ENCODE peak calls at places on chromosomes 2 and 18, in eight cellular contexts. K is PC-9, L is GM23338, T is GM23248, Q is hepatocyte, I is Karpas-422, A is SK-N-SH, B is MM.1S. P is an unnamed sample. For H3K9me2, the result is how much of the 10 kb centered on the place peaks cover.

GRCh38 chr2:224987733-224988132 is 54.5 kb downstream of the DOCK10 start:
- DNase-seq in K (no peak), L (no peak), T (peak), Q (no peak), I (no peak), A (no peak), B (no peak), P (peak)

GRCh38 chr18:44866103-44866502 is 185.4 kb downstream of the SETBP1 start:
- DNase-seq in K (no peak), L (no peak), T (no peak), Q (no peak), I (no peak), A (no peak), B (no peak), P (no peak)

GRCh38 chr2:73174244-73174643 is 28.1 kb upstream of the NOTO start:
- DNase-seq in K (no peak), L (no peak), T (no peak), Q (no peak), I (no peak), A (no peak), B (no peak), P (no peak)

GRCh38 chr2:227884511-227884947 is 13.1 kb downstream of the DAW1 start:
- DNase-seq in K (peak), L (peak), T (peak), Q (peak), I (peak), A (peak), B (peak), P (peak)

GRCh38 chr2:98608118-98608961 is at the start of the genes COA5 and UNC50:
- DNase-seq in K (peak), L (peak), T (peak), Q (peak), I (peak), A (peak), B (peak), P (peak)

GRCh38 chr2:113251118-113251517 is 27.6 kb downstream of the PAX8 start:
- DNase-seq in K (no peak), L (no peak), T (no peak), Q (no peak), I (no peak), A (no peak), B (no peak), P (peak)

GRCh38 chr2:39571197-39571731 is 94.5 kb upstream of the TMEM178A start:
- DNase-seq in K (peak), L (no peak), T (peak), Q (peak), I (no peak), A (no peak), B (no peak), P (peak)

GRCh38 chr2:30427606-30428005 is 19.4 kb upstream of the LCLAT1 start:
- DNase-seq in K (no peak), L (no peak), T (no peak), Q (no peak), I (no peak), A (no peak), B (no peak), P (no peak)

GRCh38 chr2:25238920-25239319 is 70.5 kb upstream of the POMC start:
- DNase-seq in K (no peak), L (no peak), T (no peak), Q (no peak), I (no peak), A (no peak), B (no peak), P (no peak)

GRCh38 chr18:8976606-8977005 is 125.9 kb upstream of the NDUFV2 start:
- DNase-seq in K (no peak), L (no peak), T (no peak), Q (no peak), I (no peak), A (no peak), B (no peak), P (no peak)

GRCh38 chr18:8977166-8977565 is 125.3 kb upstream of the NDUFV2 start:
- DNase-seq in K (no peak), L (peak), T (no peak), Q (no peak), I (no peak), A (no peak), B (no peak), P (no peak)

GRCh38 chr18:8979258-8979988 is 123.1 kb upstream of the NDUFV2 start:
- DNase-seq in K (no peak), L (no peak), T (no peak), Q (no peak), I (no peak), A (no peak), B (no peak), P (no peak)

GRCh38 chr18:8977701-8978100 is 124.8 kb upstream of the NDUFV2 start:
- DNase-seq in K (no peak), L (no peak), T (no peak), Q (no peak), I (no peak), A (no peak), B (no peak), P (no peak)

GRCh38 chr18:8978394-8978793 is 124.1 kb upstream of the NDUFV2 start:
- DNase-seq in K (no peak), L (no peak), T (no peak), Q (no peak), I (no peak), A (no peak), B (peak), P (no peak)
- H3K9me2 ChIP-seq in K (under half), L (under half), T (under half), Q (under half), I (under half), A (under half), B (under half), P (under half)

GRCh38 chr2:3428577-3428976 is 49.1 kb downstream of the TRAPPC12 start:
- DNase-seq in K (no peak), L (no peak), T (no peak), Q (no peak), I (no peak), A (no peak), B (no peak), P (no peak)

GRCh38 chr2:3429068-3429610 is 49.6 kb downstream of the TRAPPC12 start:
- DNase-seq in K (no peak), L (no peak), T (no peak), Q (no peak), I (no peak), A (no peak), B (no peak), P (no peak)

GRCh38 chr2:3427272-3427671 is 47.8 kb downstream of the TRAPPC12 start:
- DNase-seq in K (no peak), L (no peak), T (no peak), Q (no peak), I (no peak), A (no peak), B (peak), P (no peak)

GRCh38 chr2:3424171-3424795 is 44.8 kb downstream of the TRAPPC12 start:
- DNase-seq in K (no peak), L (no peak), T (no peak), Q (no peak), I (no peak), A (no peak), B (no peak), P (no peak)

DNA sequence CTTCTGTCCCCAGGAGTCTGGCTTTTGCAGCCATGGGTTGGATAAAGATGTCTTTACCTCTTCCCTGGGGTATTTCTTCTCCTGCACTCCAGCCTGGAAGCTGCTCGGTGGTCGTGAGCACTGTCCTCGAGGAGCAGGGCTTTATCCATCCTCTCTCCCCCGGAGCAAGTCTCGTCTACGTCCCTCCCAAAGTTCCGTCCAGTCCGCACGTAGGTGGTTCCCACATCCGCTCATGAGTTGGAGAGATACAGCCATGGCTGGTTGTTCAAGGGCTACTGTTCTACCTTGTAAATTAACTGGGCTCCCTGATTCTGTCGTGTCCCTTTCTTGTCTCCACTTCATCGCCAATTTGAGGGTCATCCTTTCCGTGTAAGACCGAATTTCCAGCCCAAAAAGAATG is 47.1 kb downstream of the TRAPPC12 start:
- DNase-seq in K (no peak), L (no peak), T (no peak), Q (no peak), I (no peak), A (no peak), B (no peak), P (no peak)
- H3K9me2 ChIP-seq in K (under half), L (under half), T (under half), Q (under half), I (under half), A (under half), B (under half), P (under half)

DNA sequence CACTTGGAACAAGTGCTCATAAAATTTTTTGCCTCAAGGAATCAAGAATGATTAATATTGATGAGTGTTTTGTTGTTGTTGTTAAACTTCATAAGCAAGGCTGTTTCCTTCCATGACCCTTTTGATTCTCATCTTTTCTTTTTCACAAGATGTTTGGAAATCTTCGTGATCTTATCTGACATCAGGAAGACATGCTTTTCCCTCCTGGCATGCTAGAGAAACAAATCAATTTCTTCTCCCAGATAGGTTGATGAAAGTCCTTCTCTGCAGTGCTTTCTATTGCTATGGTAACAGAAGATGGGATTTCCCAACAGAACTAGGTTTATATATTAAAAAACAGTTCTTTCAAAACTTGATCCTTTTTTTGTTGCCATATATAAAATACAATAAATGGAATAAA is 85.2 kb downstream of the EML6 start:
- DNase-seq in K (no peak), L (no peak), T (peak), Q (no peak), I (no peak), A (no peak), B (no peak), P (no peak)
- H3K9me2 ChIP-seq in K (under half), L (under half), T (under half), Q (under half), I (under half), A (under half), B (under half), P (under half)

DNA sequence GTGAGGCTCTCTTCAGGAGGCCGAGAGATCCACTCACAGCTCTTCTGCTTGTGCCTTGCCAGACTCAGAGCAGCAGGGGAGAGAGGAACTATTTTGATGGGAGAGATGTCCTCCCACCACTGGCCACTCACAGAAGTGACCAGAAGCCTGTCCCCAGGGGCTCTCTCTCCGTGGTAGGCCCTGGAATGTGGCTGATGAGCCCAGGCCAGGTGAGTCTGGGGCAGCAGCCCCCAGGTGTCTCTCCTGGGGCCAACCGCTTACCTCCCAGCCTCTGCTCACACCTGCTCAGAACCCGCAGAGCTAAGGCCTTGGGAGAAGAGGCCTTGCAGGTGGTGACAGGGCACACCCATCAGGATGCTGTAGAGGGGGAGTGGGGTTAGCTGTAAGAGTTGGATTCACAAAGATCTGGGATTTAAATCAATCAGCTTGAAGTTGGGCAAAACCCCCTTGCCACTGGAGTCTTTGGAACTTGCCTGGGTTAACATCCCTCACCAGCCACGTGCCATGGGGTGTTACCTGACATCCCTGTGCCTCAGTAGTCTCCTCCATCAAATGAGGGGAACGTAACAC is 29.1 kb upstream of the ASB18 start:
- DNase-seq in K (no peak), L (no peak), T (no peak), Q (no peak), I (no peak), A (no peak), B (no peak), P (no peak)
- H3K9me2 ChIP-seq in K (under half), L (under half), T (under half), Q (under half), I (under half), A (under half), B (under half), P (under half)

P was measured in PC-3.